ENCODE peak calls at places on chromosomes 7 and 10, in five cellular contexts. V, K, R, P and U are unnamed samples.

GRCh38 chr7:2508327-2509231 is 11.0 kb upstream of the LFNG start:
- DNase-seq in V (no peak), P (peak; percentile 84), K (peak; percentile 32), R (peak; percentile 84), U (no peak)

GRCh38 chr10:44282606-44283300 is 102.1 kb downstream of the CXCL12 start:
- DNase-seq in V (no peak), K (no peak), P (no peak), R (no peak), U (no peak)

GRCh38 chr10:101018600-101019439 is 12.1 kb downstream of the PDZD7 start:
- DNase-seq in K (peak; percentile 77), R (peak; percentile 89), P (peak; percentile 75), V (peak; percentile 94), U (no peak)

GRCh38 chr7:40604601-40605438 is 470.0 kb downstream of the SUGCT start:
- DNase-seq in K (peak; percentile 52), R (peak; percentile 73), V (peak; percentile 61), P (no peak), U (no peak)

GRCh38 chr7:3218561-3219225 is 82.4 kb upstream of the SDK1 start:
- DNase-seq in P (no peak), R (no peak), V (no peak), K (no peak), U (peak; percentile 1)

GRCh38 chr7:542935-543789 is 23.5 kb upstream of the PDGFA start:
- DNase-seq in V (no peak), K (peak; percentile 91), P (no peak), R (peak; percentile 85), U (no peak)

GRCh38 chr10:102593074-102593803 is 51.0 kb upstream of the TRIM8 start:
- DNase-seq in K (peak; percentile 74), R (no peak), V (no peak), P (no peak), U (no peak)

GRCh38 chr10:7533657-7534479 is 123.0 kb upstream of the SFMBT2 start:
- DNase-seq in K (no peak), V (no peak), R (no peak), P (no peak), U (no peak)

GRCh38 chr10:42150428-42151061 is 487.8 kb downstream of the ZNF33B start:
- DNase-seq in V (peak; percentile 3), R (no peak), P (no peak), K (no peak), U (no peak)

GRCh38 chr7:16778479-16778878 is 24.9 kb downstream of the TSPAN13 start:
- DNase-seq in V (no peak), K (no peak), P (no peak), R (no peak), U (no peak)

GRCh38 chr7:16774294-16774693 is 20.7 kb downstream of the TSPAN13 start:
- DNase-seq in R (no peak), V (no peak), K (no peak), P (no peak), U (no peak)

GRCh38 chr7:16773884-16774283 is 20.3 kb downstream of the TSPAN13 start:
- DNase-seq in R (no peak), P (no peak), K (no peak), V (no peak), U (no peak)

GRCh38 chr7:16774986-16775385 is 21.4 kb downstream of the TSPAN13 start:
- DNase-seq in K (no peak), R (no peak), V (no peak), P (no peak), U (no peak)

DNA sequence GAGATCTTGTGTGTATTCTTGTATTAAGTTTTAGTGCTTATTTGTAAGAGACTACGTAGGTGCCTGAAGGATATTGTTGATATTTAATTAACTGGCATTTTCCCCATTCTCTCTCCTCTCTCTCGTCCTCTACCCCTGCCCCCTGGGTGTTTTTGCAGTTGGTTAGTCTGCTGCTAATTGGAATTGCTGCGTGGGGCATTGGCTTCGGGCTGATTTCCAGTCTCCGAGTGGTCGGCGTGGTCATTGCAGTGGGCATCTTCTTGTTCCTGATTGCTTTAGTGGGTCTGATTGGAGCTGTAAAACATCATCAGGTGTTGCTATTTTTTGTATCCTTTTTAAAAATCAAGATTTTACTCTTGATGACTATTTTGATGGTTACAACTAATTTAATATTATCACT is 22.5 kb downstream of the TSPAN13 start:
- DNase-seq in R (no peak), V (no peak), P (no peak), K (no peak), U (no peak)
- H3K27ac ChIP-seq in R (no peak overlapping the region), V (no peak overlapping the region), P (no peak overlapping the region), K (no peak overlapping the region), U (no peak overlapping the region)

DNA sequence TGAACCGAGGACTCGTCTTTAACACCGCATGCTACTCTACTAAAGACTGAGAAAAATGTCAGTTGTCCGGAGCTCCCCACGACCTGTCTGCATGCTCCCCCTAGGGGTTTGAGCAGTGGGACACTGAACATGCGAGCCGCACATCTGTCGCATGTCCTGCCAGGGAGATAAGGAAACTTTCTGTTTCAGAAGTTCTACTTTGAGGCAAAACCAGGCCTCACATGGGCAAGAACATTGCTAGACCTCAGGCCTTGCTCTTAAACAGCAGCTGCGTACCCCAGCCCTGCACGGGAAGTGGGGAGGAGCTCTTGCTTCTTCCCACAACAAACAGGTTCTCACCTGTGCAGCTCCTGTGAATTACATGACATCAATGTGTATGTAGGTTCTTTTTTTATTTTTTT is 30.3 kb upstream of the HERPUD2 start:
- DNase-seq in V (no peak), K (no peak), R (no peak), P (peak; percentile 67), U (no peak)
- H3K4me1 ChIP-seq in V (peaks cover 38% of the 10 kb centered on the region), K (peaks cover 2% of the 10 kb centered on the region), R (no peaks in the 10 kb centered on the region), P (peaks cover 65% of the 10 kb centered on the region), U (peaks cover 13% of the 10 kb centered on the region)

GRCh38 chr7:32958046-32959025 is 1.1 kb downstream of the FKBP9 start:
- DNase-seq in V (no peak), K (peak; percentile 59), R (peak; percentile 65), P (no peak), U (no peak)
- H3K27ac ChIP-seq in V (peak overlapping the region; percentile 65), K (peak overlapping the region; percentile 85), R (peak overlapping the region; percentile 7), P (no peak overlapping the region), U (peak overlapping the region; percentile 94)

DNA sequence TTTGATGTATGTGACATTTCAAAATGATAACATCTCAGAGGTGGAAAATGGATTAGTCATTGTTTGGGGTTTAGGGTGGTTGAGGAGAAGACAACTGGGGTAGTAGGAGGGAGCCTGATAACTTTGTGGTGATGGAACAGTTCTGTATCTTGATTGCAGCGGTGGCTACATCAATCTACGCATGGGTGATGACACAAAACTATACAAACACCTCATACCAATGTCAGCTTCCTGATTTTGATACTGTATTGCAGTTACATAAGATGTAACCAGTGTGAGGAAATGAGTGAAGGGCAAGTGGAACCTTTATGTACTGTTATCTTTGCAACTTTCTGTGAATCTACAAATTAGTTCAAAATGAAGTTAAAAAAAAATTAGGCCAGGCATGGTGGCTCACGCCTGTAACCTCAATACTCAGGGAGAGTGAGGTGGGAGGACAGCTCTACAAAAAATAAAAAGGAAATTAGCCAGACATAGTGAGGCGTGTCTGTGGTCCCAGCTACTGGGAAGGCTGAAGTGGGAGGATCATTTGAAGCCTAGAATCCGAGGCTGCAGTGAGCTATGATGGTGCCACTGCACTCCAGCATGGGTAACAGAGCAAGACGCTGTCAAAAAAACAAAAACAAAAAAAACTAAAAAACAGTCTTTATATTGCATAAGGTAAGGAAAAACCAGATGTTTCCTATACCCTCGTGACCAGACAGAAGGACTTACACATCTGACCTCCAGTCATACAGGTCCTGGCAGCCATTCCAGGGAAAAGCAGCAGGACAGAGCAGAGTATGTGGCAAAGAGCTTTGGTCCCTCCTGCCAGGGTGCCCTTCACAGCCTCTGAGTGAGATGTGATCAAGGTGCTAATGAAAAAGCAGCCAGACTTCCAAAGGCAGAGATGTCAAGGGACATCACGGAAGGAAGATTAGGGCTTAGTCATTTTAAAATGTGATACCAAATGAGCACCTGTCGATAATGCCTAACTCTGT is 50.8 kb downstream of the CYTH3 start:
- DNase-seq in P (peak; percentile 34), V (no peak), R (no peak), K (peak; percentile 46), U (no peak)
- H3K4me1 ChIP-seq in P (no peaks in the 10 kb centered on the region), V (peaks cover 15% of the 10 kb centered on the region), R (peaks cover 3% of the 10 kb centered on the region), K (peaks cover 8% of the 10 kb centered on the region), U (peaks cover 44% of the 10 kb centered on the region)

GRCh38 chr7:116101709-116102108 is 71.1 kb upstream of the TFEC start:
- DNase-seq in P (no peak), V (no peak), K (peak; percentile 65), R (no peak), U (no peak)
- H3K27ac ChIP-seq in P (no peak overlapping the region), V (no peak overlapping the region), K (no peak overlapping the region), R (no peak overlapping the region), U (no peak overlapping the region)